ENCODE peak calls at places on chromosomes 3 and 15, in four cellular contexts. C is fibroblast of the aortic adventitia, D is GM23338, P is colonic mucosa. J is an unnamed sample.

GRCh38 chr3:80586338-80586737 is 818.5 kb upstream of the ROBO1 start:
- DNase-seq in C (no peak), D (no peak), P (no peak), J (no peak)

GRCh38 chr3:70832035-70832795 is 519.8 kb upstream of the MDFIC2 start:
- DNase-seq in C (peak; percentile 98), D (no peak), P (no peak), J (no peak)

GRCh38 chr3:133930341-133930933 is 34.8 kb upstream of the RAB6B start:
- DNase-seq in C (peak; percentile 88), D (peak; percentile 82), P (peak; percentile 30), J (no peak)

GRCh38 chr3:119810018-119810435 is 28.1 kb downstream of the NR1I2 start:
- DNase-seq in C (peak; percentile 16), D (peak; percentile 64), P (no peak), J (peak; percentile 27)

GRCh38 chr3:120678984-120679383 is 3.1 kb downstream of the HGD start:
- DNase-seq in C (no peak), D (no peak), P (peak; percentile 24), J (no peak)

GRCh38 chr3:194761384-194761783 is 75.7 kb downstream of the FAM43A start:
- DNase-seq in C (no peak), D (no peak), P (no peak), J (no peak)

GRCh38 chr15:73633991-73634495 is 854 bp upstream of the NPTN start:
- DNase-seq in C (peak; percentile 92), D (no peak), P (no peak), J (no peak)

GRCh38 chr15:80563372-80563997 is 131.6 kb upstream of the ABHD17C start:
- DNase-seq in C (no peak), D (no peak), P (no peak), J (no peak)

GRCh38 chr3:111227216-111227615 is 155.6 kb downstream of the NECTIN3 start:
- DNase-seq in C (peak; percentile 52), D (no peak), P (no peak), J (no peak)

GRCh38 chr15:87287156-87287555 is 969.4 kb downstream of the NTRK3 start:
- DNase-seq in C (peak; percentile 93), D (no peak), P (no peak), J (no peak)

GRCh38 chr3:154095832-154096421 is 25.3 kb upstream of the ARHGEF26 start:
- DNase-seq in C (peak; percentile 72), D (peak; percentile 16), P (no peak), J (no peak)

GRCh38 chr3:178982138-178982537 is 89.5 kb downstream of the ZMAT3 start:
- DNase-seq in C (peak; percentile 37), D (no peak), P (no peak), J (no peak)

GRCh38 chr3:43296565-43296964 is 10.2 kb downstream of the SNRK start:
- DNase-seq in C (peak; percentile 23), D (no peak), P (peak; percentile 33), J (peak; percentile 43)

GRCh38 chr3:111715911-111716523 is 120.9 kb upstream of the ZBED2 start:
- DNase-seq in C (peak; percentile 61), D (peak; percentile 57), P (peak; percentile 78), J (no peak)

GRCh38 chr3:151890721-151891141 is 17.3 kb downstream of the SUCNR1 start:
- DNase-seq in C (no peak), D (no peak), P (no peak), J (no peak)

GRCh38 chr3:114558271-114558670 is 264.4 kb downstream of the TIGIT start:
- DNase-seq in C (peak; percentile 47), D (no peak), P (no peak), J (no peak)

GRCh38 chr3:72353236-72354105 is 494.8 kb downstream of the SHQ1 start:
- DNase-seq in C (no peak), D (no peak), P (no peak), J (no peak)

GRCh38 chr3:133747373-133747772 is 1.2 kb downstream of the TF start:
- DNase-seq in C (no peak), D (no peak), P (no peak), J (no peak)

GRCh38 chr3:139394116-139394515 is 4.7 kb upstream of the COPB2 start:
- DNase-seq in C (peak; percentile 35), D (no peak), P (no peak), J (no peak)

GRCh38 chr15:50184863-50185504 is 3.0 kb downstream of the SLC27A2 start:
- DNase-seq in C (no peak), D (no peak), P (no peak), J (no peak)

GRCh38 chr3:71859128-71859519 is 74.2 kb upstream of the PROK2 start:
- DNase-seq in C (peak; percentile 10), D (peak; percentile 72), P (no peak), J (no peak)

GRCh38 chr15:32881528-32881927 is 163.7 kb downstream of the GREM1 start:
- DNase-seq in C (no peak), D (peak; percentile 28), P (no peak), J (no peak)

GRCh38 chr3:107753494-107753893 is 230.7 kb downstream of the BBX start:
- DNase-seq in C (peak; percentile 45), D (peak; percentile 64), P (peak; percentile 33), J (no peak)

GRCh38 chr3:12544652-12545472 is 437 bp downstream of the MKRN2OS start:
- DNase-seq in C (no peak), D (no peak), P (no peak), J (no peak)

GRCh38 chr15:31225356-31225955 is 101.2 kb upstream of the KLF13 start:
- DNase-seq in C (no peak), D (no peak), P (no peak), J (no peak)

GRCh38 chr15:66907826-66908502 is 157.4 kb upstream of the SMAD3 start:
- DNase-seq in C (peak; percentile 58), D (no peak), P (no peak), J (no peak)

GRCh38 chr3:71401695-71402231 is 181.8 kb downstream of the FOXP1 start:
- DNase-seq in C (no peak), D (no peak), P (peak; percentile 35), J (no peak)

GRCh38 chr3:88742066-88742465 is 365.4 kb upstream of the EPHA3 start:
- DNase-seq in C (no peak), D (no peak), P (no peak), J (no peak)

GRCh38 chr3:127709320-127710060 is 36.7 kb downstream of the ABTB1 start:
- DNase-seq in C (no peak), D (no peak), P (no peak), J (no peak)

GRCh38 chr15:75452968-75453702 is 1.6 kb upstream of the SIN3A start:
- DNase-seq in C (peak; percentile 11), D (peak; percentile 91), P (peak; percentile 58), J (peak; percentile 46)

GRCh38 chr3:108200024-108200423 is 22.2 kb downstream of the IFT57 start:
- DNase-seq in C (no peak), D (no peak), P (no peak), J (no peak)

GRCh38 chr3:141266797-141267555 is 35.4 kb downstream of the PXYLP1 start:
- DNase-seq in C (no peak), D (no peak), P (no peak), J (peak; percentile 39)

GRCh38 chr3:125401402-125401801 is 26.3 kb upstream of the ZNF148 start:
- DNase-seq in C (peak; percentile 35), D (no peak), P (no peak), J (no peak)

GRCh38 chr15:91867581-91868026 is 14.1 kb downstream of the SLCO3A1 start:
- DNase-seq in C (peak; percentile 92), D (peak; percentile 35), P (peak; percentile 88), J (no peak)

GRCh38 chr3:40417845-40418543 is 31.0 kb downstream of the ENTPD3 start:
- DNase-seq in C (no peak), D (no peak), P (peak; percentile 28), J (no peak)

GRCh38 chr3:32045091-32045964 is 61.1 kb upstream of the GPD1L start:
- DNase-seq in C (peak; percentile 85), D (peak; percentile 70), P (peak; percentile 70), J (no peak)

DNA sequence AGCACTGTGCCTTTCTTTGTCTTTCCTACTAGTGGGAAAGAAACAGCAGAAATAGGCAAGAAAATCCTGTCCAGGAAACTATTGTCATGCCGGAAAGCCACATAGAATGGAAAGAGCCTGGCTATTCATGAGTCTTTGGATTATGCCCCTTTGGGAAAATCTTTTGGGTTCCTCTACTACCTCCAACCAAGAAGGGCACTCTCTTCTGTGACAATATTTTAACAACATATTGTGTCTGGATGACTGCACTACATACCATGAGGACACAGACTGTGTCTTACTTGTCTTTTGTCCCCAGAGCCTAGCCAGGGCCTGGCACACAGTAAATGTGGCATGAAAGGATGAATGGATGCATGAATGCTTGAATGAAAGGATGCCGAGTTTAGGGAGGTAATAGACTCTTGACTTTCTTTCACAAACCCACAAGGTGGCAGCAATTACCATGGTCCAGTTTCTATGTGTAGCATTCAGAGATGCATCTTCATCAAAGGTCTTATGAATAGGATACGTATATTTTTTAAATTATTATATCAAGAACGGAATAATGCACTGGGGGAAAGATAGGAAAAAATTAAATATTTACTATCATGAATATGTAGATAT is 30.3 kb downstream of the ARL14 start:
- DNase-seq in C (peak; percentile 72), D (peak; percentile 68), P (peak; percentile 27), J (no peak)
- TF ChIP-seq CTCF in C (peak; percentile 54), D (peak; percentile 87), P (peak; percentile 34), J (peak; percentile 75)

GRCh38 chr3:46664971-46665762 is 28.3 kb downstream of the ALS2CL start:
- DNase-seq in C (no peak), D (no peak), P (no peak), J (no peak)

GRCh38 chr3:46664188-46664970 is 29.1 kb downstream of the ALS2CL start:
- DNase-seq in C (no peak), D (no peak), P (peak; percentile 11), J (no peak)

GRCh38 chr3:46662771-46663551 is 30.5 kb downstream of the ALS2CL start:
- DNase-seq in C (peak; percentile 27), D (no peak), P (peak; percentile 36), J (no peak)

GRCh38 chr3:46661776-46662766 is 31.4 kb downstream of the ALS2CL start:
- DNase-seq in C (no peak), D (peak; percentile 71), P (peak; percentile 13), J (no peak)

GRCh38 chr3:46663611-46664135 is 29.8 kb downstream of the ALS2CL start:
- DNase-seq in C (no peak), D (peak; percentile 56), P (peak; percentile 16), J (no peak)
- TF ChIP-seq CTCF in C (no peak), D (peak; percentile 79), P (no peak), J (no peak)

GRCh38 chr3:38122712-38123290 is 14.1 kb downstream of the ACAA1 start:
- DNase-seq in C (no peak), D (no peak), P (no peak), J (no peak)
- TF ChIP-seq CTCF in C (no peak), D (no peak), P (no peak), J (no peak)

GRCh38 chr15:77180270-77180669 is 109.4 kb upstream of the TSPAN3 start:
- DNase-seq in C (no peak), D (no peak), P (no peak), J (no peak)
- TF ChIP-seq CTCF in C (no peak), D (no peak), P (no peak), J (no peak)

GRCh38 chr3:20975221-20975620 is 775.8 kb downstream of the ZNF385D start:
- DNase-seq in C (peak; percentile 54), D (no peak), P (no peak), J (no peak)
- TF ChIP-seq CTCF in C (no peak), D (no peak), P (no peak), J (no peak)

GRCh38 chr15:96565266-96565665 is 234.8 kb downstream of the NR2F2 start:
- DNase-seq in C (no peak), D (no peak), P (no peak), J (no peak)
- TF ChIP-seq CTCF in C (no peak), D (no peak), P (no peak), J (no peak)

J was measured in natural killer cell.